ENCODE peak calls at places on chromosomes 11 and 22, in four cellular contexts. J, Y, D and M are unnamed samples.

GRCh38 chr22:41908409-41909289 is 6.2 kb downstream of the SHISA8 start:
- DNase-seq in J (no peak), Y (no peak), D (no peak), M (no peak)

GRCh38 chr22:36331912-36332622 is 55.7 kb downstream of the MYH9 start:
- DNase-seq in J (no peak), Y (no peak), D (peak), M (peak)

GRCh38 chr11:60528465-60528864 is 13.3 kb downstream of the MS4A13 start:
- DNase-seq in J (no peak), Y (no peak), D (no peak), M (no peak)

GRCh38 chr11:77154381-77155081 is 26.5 kb downstream of the MYO7A start:
- DNase-seq in J (no peak), Y (no peak), D (no peak), M (no peak)

GRCh38 chr11:8055836-8056526 is 25.0 kb upstream of the TUB start:
- DNase-seq in J (no peak), Y (no peak), D (no peak), M (no peak)

GRCh38 chr22:36423461-36424404 is 36.0 kb upstream of the MYH9 start:
- DNase-seq in J (no peak), Y (peak), D (no peak), M (no peak)

GRCh38 chr11:128690746-128691091 is 3.2 kb upstream of the FLI1 start:
- DNase-seq in J (no peak), Y (no peak), D (no peak), M (no peak)

GRCh38 chr11:61160487-61161189 is 588 bp downstream of the VPS37C start:
- DNase-seq in J (no peak), Y (no peak), D (no peak), M (no peak)

GRCh38 chr11:106706355-106706754 is 311.9 kb downstream of the GUCY1A2 start:
- DNase-seq in J (no peak), Y (no peak), D (no peak), M (peak)

GRCh38 chr11:17528181-17528691 is 16.0 kb downstream of the USH1C start:
- DNase-seq in J (peak), Y (peak), D (no peak), M (peak)

GRCh38 chr22:38172489-38173155 is 9.0 kb downstream of the PLA2G6 start:
- DNase-seq in J (peak), Y (no peak), D (no peak), M (no peak)

GRCh38 chr11:67267188-67268035 is 1.1 kb downstream of the GRK2 start:
- DNase-seq in J (peak), Y (no peak), D (no peak), M (no peak)

GRCh38 chr22:29154364-29155048 is 51.2 kb upstream of the EMID1 start:
- DNase-seq in J (peak), Y (peak), D (no peak), M (peak)

GRCh38 chr22:30310881-30311771 is 15.6 kb downstream of the TBC1D10A start:
- DNase-seq in J (no peak), Y (no peak), D (no peak), M (no peak)

GRCh38 chr22:22796729-22797128 is 90.9 kb upstream of the IGLL5 start:
- DNase-seq in J (no peak), Y (no peak), D (no peak), M (no peak)

GRCh38 chr11:61913699-61914395 is 3.5 kb downstream of the RAB3IL1 start:
- DNase-seq in J (no peak), Y (no peak), D (no peak), M (no peak)

GRCh38 chr11:74139151-74139918 is 31.5 kb downstream of the C2CD3 start:
- DNase-seq in J (no peak), Y (no peak), D (no peak), M (no peak)

GRCh38 chr22:30205281-30206115 is 41.1 kb downstream of the LIF start:
- DNase-seq in J (peak), Y (no peak), D (no peak), M (peak)

GRCh38 chr22:24834845-24835570 is 29.0 kb downstream of the SGSM1 start:
- DNase-seq in J (peak), Y (no peak), D (no peak), M (peak)

GRCh38 chr11:83456075-83456474 is 169.9 kb upstream of the CCDC90B start:
- DNase-seq in J (no peak), Y (no peak), D (no peak), M (no peak)

GRCh38 chr22:49124588-49124987 is 703.1 kb downstream of the BRD1 start:
- DNase-seq in J (peak), Y (no peak), D (no peak), M (no peak)

GRCh38 chr22:24451162-24451561 is 23.8 kb downstream of the ADORA2A start:
- DNase-seq in J (no peak), Y (no peak), D (no peak), M (no peak)

GRCh38 chr11:112227002-112227401 is 774 bp downstream of the PTS start:
- DNase-seq in J (no peak), Y (peak), D (no peak), M (peak)

GRCh38 chr11:15871904-15872303 is 484.4 kb downstream of the SOX6 start:
- DNase-seq in J (no peak), Y (no peak), D (no peak), M (no peak)

GRCh38 chr11:78564889-78565467 is 9.7 kb downstream of the NARS2 start:
- DNase-seq in J (no peak), Y (no peak), D (no peak), M (no peak)

GRCh38 chr11:65861165-65861505 is 902 bp downstream of the MUS81 start:
- DNase-seq in J (no peak), Y (no peak), D (no peak), M (no peak)

GRCh38 chr22:25364736-25365241 is 145.3 kb downstream of the CRYBB2 start:
- DNase-seq in J (no peak), Y (no peak), D (no peak), M (no peak)

GRCh38 chr11:86728562-86728961 is 56.1 kb upstream of the ME3 start:
- DNase-seq in J (no peak), Y (no peak), D (no peak), M (no peak)

GRCh38 chr11:19723572-19724342 is 11.1 kb downstream of the NAV2 start:
- DNase-seq in J (peak), Y (no peak), D (no peak), M (no peak)

GRCh38 chr22:19943665-19944026 is 2.0 kb upstream of the TXNRD2 start:
- DNase-seq in J (peak), Y (no peak), D (no peak), M (peak)

GRCh38 chr11:62665630-62666258 is 632 bp downstream of the CSKMT start:
- DNase-seq in J (no peak), Y (peak), D (no peak), M (peak)

GRCh38 chr11:94635072-94635471 is 67.9 kb downstream of the PIWIL4 start:
- DNase-seq in J (no peak), Y (no peak), D (no peak), M (no peak)

GRCh38 chr11:112881461-112881860 is 79.8 kb upstream of the NCAM1 start:
- DNase-seq in J (no peak), Y (peak), D (no peak), M (peak)

GRCh38 chr22:42039271-42039670 is 31.3 kb downstream of the NAGA start:
- DNase-seq in J (no peak), Y (no peak), D (no peak), M (no peak)

GRCh38 chr11:123143476-123143875 is 51.6 kb downstream of the CLMP start:
- DNase-seq in J (no peak), Y (no peak), D (no peak), M (no peak)

GRCh38 chr22:37321288-37321687 is 39.0 kb downstream of the CYTH4 start:
- DNase-seq in J (peak), Y (no peak), D (no peak), M (no peak)

GRCh38 chr11:75078233-75078632 is 18.4 kb downstream of the OR2AT4 start:
- DNase-seq in J (no peak), Y (no peak), D (no peak), M (peak)

GRCh38 chr11:13681470-13681869 is 13.0 kb downstream of the FAR1 start:
- DNase-seq in J (no peak), Y (no peak), D (no peak), M (no peak)
- TF ChIP-seq POLR2AphosphoS2 in J (no peak), Y (no peak), D (no peak), M (no peak)

GRCh38 chr22:44158766-44159165 is 22.0 kb upstream of the PARVG start:
- DNase-seq in J (no peak), Y (no peak), D (no peak), M (no peak)
- TF ChIP-seq POLR2AphosphoS2 in J (no peak), Y (no peak), D (no peak), M (no peak)

GRCh38 chr22:46033256-46034200 is 56.6 kb upstream of the WNT7B start:
- DNase-seq in J (no peak), Y (no peak), D (no peak), M (no peak)

GRCh38 chr22:46036558-46037408 is 59.8 kb upstream of the WNT7B start:
- DNase-seq in J (peak), Y (no peak), D (no peak), M (peak)

GRCh38 chr22:46038174-46038487 is 61.2 kb upstream of the WNT7B start:
- DNase-seq in J (no peak), Y (no peak), D (no peak), M (no peak)

GRCh38 chr22:46035380-46035741 is 58.4 kb upstream of the WNT7B start:
- DNase-seq in J (no peak), Y (no peak), D (no peak), M (no peak)

GRCh38 chr22:46035742-46036557 is 59.0 kb upstream of the WNT7B start:
- DNase-seq in J (peak), Y (peak), D (peak), M (peak)
- TF ChIP-seq POLR2AphosphoS2 in J (no peak), Y (no peak), D (peak), M (no peak)

DNA sequence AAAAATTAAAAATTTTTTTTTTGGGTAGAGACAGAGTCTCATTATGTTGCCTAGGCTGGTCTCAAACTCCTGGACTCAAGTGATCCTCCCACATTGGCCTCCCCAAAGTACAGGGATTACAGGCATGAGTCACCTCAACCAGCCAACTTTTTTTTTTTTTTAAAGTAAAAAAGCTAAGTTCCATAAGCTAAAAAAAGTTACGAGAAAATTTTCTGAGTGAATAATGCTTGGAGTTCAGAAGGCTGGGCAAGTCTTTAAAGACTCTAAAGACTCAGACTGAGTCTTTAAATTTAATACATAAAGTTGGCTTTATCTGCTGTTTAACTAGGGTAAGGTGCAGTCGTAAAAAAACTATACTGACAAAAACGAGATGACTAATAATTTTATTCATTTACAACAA is 5.6 kb downstream of the DDX6 start:
- DNase-seq in J (no peak), Y (no peak), D (no peak), M (no peak)
- TF ChIP-seq POLR2AphosphoS2 in J (no peak), Y (no peak), D (no peak), M (no peak)

DNA sequence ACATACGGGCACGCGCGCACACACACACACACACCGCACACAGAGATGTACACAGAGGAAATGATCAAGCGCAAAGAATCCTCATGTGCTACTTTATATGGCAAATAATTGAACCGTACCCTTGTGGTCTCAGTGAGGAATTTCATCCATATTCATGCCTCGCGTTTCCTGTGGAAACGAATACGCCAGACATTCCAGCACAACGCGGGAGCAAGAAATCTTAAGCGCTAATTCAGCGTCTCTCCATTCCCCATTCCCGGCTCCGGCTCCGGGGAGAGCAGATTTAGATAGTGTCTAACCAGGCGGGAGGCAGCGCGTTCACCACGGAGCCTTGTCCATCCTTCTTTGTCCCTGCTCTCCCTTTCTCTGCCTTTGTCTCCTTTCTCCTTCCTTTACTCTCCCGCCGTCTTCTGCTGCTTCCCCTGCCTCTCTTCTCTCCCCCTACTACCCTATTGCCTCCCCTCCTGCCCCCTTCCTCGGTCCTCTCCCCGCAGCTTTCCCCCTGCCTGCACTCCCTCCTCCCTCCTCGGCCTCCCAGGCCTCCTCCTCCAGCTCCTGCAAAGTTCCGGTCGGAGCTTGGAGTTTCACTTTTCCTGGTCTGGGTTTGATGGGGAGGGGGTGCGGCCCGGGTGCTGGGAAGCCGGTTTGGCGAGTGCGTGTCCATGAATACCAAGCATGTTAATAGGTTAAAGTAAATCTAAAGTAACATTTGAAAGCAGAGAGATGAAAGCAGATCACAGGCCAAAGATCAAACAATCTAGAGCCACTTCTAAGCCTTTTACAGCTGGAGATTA is 579.3 kb downstream of the BUD13 start:
- DNase-seq in J (peak), Y (no peak), D (no peak), M (peak)
- TF ChIP-seq POLR2AphosphoS2 in J (no peak), Y (no peak), D (no peak), M (no peak)

GRCh38 chr11:2290351-2290841 is 11.3 kb downstream of the C11orf21 start:
- DNase-seq in J (no peak), Y (no peak), D (no peak), M (no peak)
- TF ChIP-seq POLR2AphosphoS2 in J (no peak), Y (no peak), D (no peak), M (no peak)

DNA sequence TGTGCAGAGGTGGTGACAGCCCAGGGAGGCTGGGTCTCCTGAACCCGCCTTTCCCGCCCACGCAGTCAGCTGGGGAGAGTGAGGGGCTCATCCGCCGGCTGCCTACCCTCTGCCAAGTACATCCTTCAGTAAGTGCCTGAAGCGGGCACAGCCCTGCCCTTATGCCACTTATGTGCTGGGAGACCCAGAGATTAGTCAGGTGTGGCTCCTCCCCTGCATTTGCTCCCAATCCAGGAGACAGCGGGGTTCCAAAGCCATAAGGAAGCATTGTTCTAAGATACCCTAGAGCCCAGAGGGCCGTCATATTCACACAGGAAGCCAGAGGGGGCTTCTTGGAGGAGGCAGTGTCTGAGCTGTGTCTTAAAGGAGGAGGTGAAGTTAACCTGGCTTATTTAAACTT is 5.8 kb upstream of the PPP6R3 start:
- DNase-seq in J (no peak), Y (no peak), D (no peak), M (no peak)
- TF ChIP-seq POLR2AphosphoS2 in J (no peak), Y (no peak), D (no peak), M (no peak)

DNA sequence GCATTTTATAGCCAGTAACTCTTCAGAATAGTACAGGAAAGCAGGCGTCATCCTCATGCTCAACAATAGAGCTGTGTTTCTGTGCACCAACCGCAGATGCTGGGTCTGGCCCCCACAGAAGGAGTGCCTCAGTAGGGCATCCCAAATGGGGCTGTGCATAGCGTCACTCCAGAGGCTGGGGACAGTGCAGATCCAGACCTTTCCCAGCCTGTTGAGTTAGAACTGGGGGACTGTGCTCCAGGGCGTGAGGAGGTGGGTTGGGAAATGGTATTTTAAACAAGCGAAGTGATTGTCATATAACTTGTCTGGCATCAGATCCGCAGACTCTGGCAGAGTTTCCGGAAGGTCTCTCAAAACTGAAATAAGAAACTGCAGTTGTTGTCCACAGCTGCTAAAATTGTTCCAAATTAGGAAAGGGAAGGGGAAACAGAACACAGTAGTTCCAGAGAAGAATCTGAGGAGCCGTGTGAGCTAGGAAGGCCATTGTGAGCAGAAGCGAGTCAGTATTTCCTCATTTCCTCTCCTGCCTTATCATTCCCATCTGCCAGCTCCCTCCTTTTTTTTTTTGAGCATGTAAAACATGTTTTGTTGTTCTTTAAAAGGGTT is 52.2 kb downstream of the JAM3 start:
- DNase-seq in J (no peak), Y (no peak), D (no peak), M (no peak)
- TF ChIP-seq POLR2AphosphoS2 in J (no peak), Y (no peak), D (no peak), M (no peak)